ENCODE peak calls at places on chromosome 12, in seven cellular contexts. V, T, Q, J, D, L and W are unnamed samples.

GRCh38 chr12:65123435-65124063 is 2.4 kb upstream of the WIF1 start:
- DNase-seq in V (peak), T (no peak), Q (peak), J (peak), D (no peak), L (no peak), W (no peak)

GRCh38 chr12:117825827-117826226 is 143.0 kb downstream of the KSR2 start:
- DNase-seq in V (no peak), T (no peak), Q (no peak), J (no peak), D (no peak), L (no peak), W (no peak)

GRCh38 chr12:97921957-97922722 is 459.5 kb downstream of the RMST start:
- DNase-seq in V (no peak), T (no peak), Q (no peak), J (peak), D (no peak), L (no peak), W (no peak)

GRCh38 chr12:117686911-117687377 is 281.8 kb downstream of the KSR2 start:
- DNase-seq in V (peak), T (peak), Q (no peak), J (peak), D (no peak), L (peak), W (peak)

GRCh38 chr12:109637996-109638395 is 64.4 kb downstream of the MVK start:
- DNase-seq in V (no peak), T (no peak), Q (no peak), J (no peak), D (no peak), L (no peak), W (no peak)

GRCh38 chr12:52207895-52208294 is 16.1 kb upstream of the KRT80 start:
- DNase-seq in V (peak), T (no peak), Q (no peak), J (peak), D (peak), L (peak), W (peak)

GRCh38 chr12:130971871-130972588 is 18.3 kb downstream of the ADGRD1 start:
- DNase-seq in V (no peak), T (no peak), Q (no peak), J (no peak), D (no peak), L (no peak), W (no peak)

GRCh38 chr12:117583092-117583491 is 221.7 kb upstream of the NOS1 start:
- DNase-seq in V (no peak), T (no peak), Q (no peak), J (no peak), D (no peak), L (no peak), W (no peak)

GRCh38 chr12:6288235-6288634 is 22.2 kb upstream of the PLEKHG6 start:
- DNase-seq in V (no peak), T (no peak), Q (no peak), J (no peak), D (no peak), L (no peak), W (no peak)

GRCh38 chr12:108047130-108047550 is 81.9 kb upstream of the WSCD2 start:
- DNase-seq in V (no peak), T (no peak), Q (no peak), J (no peak), D (no peak), L (no peak), W (no peak)

GRCh38 chr12:94100254-94100653 is 48.1 kb upstream of the PLXNC1 start:
- DNase-seq in V (no peak), T (no peak), Q (no peak), J (peak), D (no peak), L (no peak), W (no peak)

GRCh38 chr12:121858662-121859572 is at the start of gene HPD:
- DNase-seq in V (no peak), T (no peak), Q (peak), J (peak), D (no peak), L (peak), W (peak)

GRCh38 chr12:26694402-26694801 is 138.6 kb downstream of the ITPR2 start:
- DNase-seq in V (no peak), T (no peak), Q (no peak), J (no peak), D (no peak), L (no peak), W (no peak)

GRCh38 chr12:69059465-69060457 is 126.8 kb upstream of the CPM start:
- DNase-seq in V (no peak), T (peak), Q (no peak), J (peak), D (no peak), L (no peak), W (no peak)

GRCh38 chr12:111455448-111456320 is 50.0 kb downstream of the SH2B3 start:
- DNase-seq in V (no peak), T (no peak), Q (no peak), J (no peak), D (no peak), L (no peak), W (no peak)

GRCh38 chr12:25388216-25388615 is 137.5 kb upstream of the KRAS start:
- DNase-seq in V (no peak), T (no peak), Q (no peak), J (no peak), D (no peak), L (no peak), W (no peak)

GRCh38 chr12:6214633-6215032 is 14.4 kb downstream of the CD9 start:
- DNase-seq in V (no peak), T (no peak), Q (no peak), J (no peak), D (no peak), L (no peak), W (no peak)

GRCh38 chr12:8078400-8078799 is 3.7 kb upstream of the NECAP1 start:
- DNase-seq in V (peak), T (peak), Q (no peak), J (peak), D (peak), L (peak), W (no peak)

GRCh38 chr12:52184813-52185212 is 7.0 kb downstream of the KRT80 start:
- DNase-seq in V (no peak), T (no peak), Q (no peak), J (peak), D (no peak), L (no peak), W (no peak)

GRCh38 chr12:51904951-51905471 is 2.3 kb upstream of the ACVRL1 start:
- DNase-seq in V (no peak), T (no peak), Q (no peak), J (peak), D (no peak), L (no peak), W (no peak)

GRCh38 chr12:52268212-52268611 is 6.2 kb upstream of the KRT86 start:
- DNase-seq in V (no peak), T (no peak), Q (no peak), J (no peak), D (no peak), L (no peak), W (no peak)

GRCh38 chr12:5138845-5139244 is 95.2 kb downstream of the KCNA5 start:
- DNase-seq in V (no peak), T (no peak), Q (no peak), J (no peak), D (no peak), L (no peak), W (no peak)

GRCh38 chr12:46370380-46370734 is 2.2 kb downstream of the SLC38A2 start:
- DNase-seq in V (no peak), T (no peak), Q (no peak), J (no peak), D (no peak), L (no peak), W (no peak)

GRCh38 chr12:104930388-104931326 is 27.4 kb downstream of the SLC41A2 start:
- DNase-seq in V (no peak), T (no peak), Q (no peak), J (peak), D (no peak), L (no peak), W (no peak)

GRCh38 chr12:3313066-3313465 is 177.9 kb upstream of the PRMT8 start:
- DNase-seq in V (no peak), T (no peak), Q (no peak), J (no peak), D (no peak), L (no peak), W (no peak)

GRCh38 chr12:2393016-2393415 is 340.2 kb downstream of the CACNA1C start:
- DNase-seq in V (no peak), T (no peak), Q (peak), J (no peak), D (no peak), L (no peak), W (no peak)

GRCh38 chr12:111446631-111447570 is 41.2 kb downstream of the SH2B3 start:
- DNase-seq in V (no peak), T (no peak), Q (no peak), J (no peak), D (no peak), L (peak), W (no peak)

GRCh38 chr12:120640840-120641833 is 711 bp downstream of the CABP1 start:
- DNase-seq in V (no peak), T (no peak), Q (no peak), J (peak), D (peak), L (peak), W (peak)

GRCh38 chr12:123064356-123064755 is 83.9 kb downstream of the ARL6IP4 start:
- DNase-seq in V (no peak), T (no peak), Q (peak), J (no peak), D (no peak), L (peak), W (no peak)